ENCODE peak calls at places on chromosomes 5 and 9, in five cellular contexts. F, U, I, X and J are unnamed samples.

GRCh38 chr9:109182940-109183798 is 16.1 kb upstream of the FRRS1L start:
- DNase-seq in F (peak), U (no peak), I (peak), X (peak), J (peak)

GRCh38 chr5:175517824-175518450 is 39.6 kb downstream of the SFXN1 start:
- DNase-seq in F (no peak), U (no peak), I (peak), X (no peak), J (peak)

GRCh38 chr5:151115272-151115905 is 34.6 kb upstream of the TNIP1 start:
- DNase-seq in F (peak), U (no peak), I (peak), X (peak), J (peak)

GRCh38 chr9:93522736-93523135 is 53.6 kb upstream of the PHF2 start:
- DNase-seq in F (no peak), U (no peak), I (no peak), X (no peak), J (no peak)

GRCh38 chr9:92455217-92455616 is 27.1 kb downstream of the ASPN start:
- DNase-seq in F (peak), U (no peak), I (no peak), X (peak), J (peak)

GRCh38 chr5:83255268-83255667 is 177.9 kb downstream of the XRCC4 start:
- DNase-seq in F (peak), U (no peak), I (peak), X (no peak), J (no peak)

GRCh38 chr9:95970356-95970755 is 94.9 kb downstream of the ERCC6L2 start:
- DNase-seq in F (no peak), U (no peak), I (no peak), X (no peak), J (no peak)

GRCh38 chr5:119328753-119329602 is 26.8 kb upstream of the TNFAIP8 start:
- DNase-seq in F (no peak), U (no peak), I (peak), X (no peak), J (peak)

GRCh38 chr5:41270423-41271251 is 57.3 kb upstream of the C6 start:
- DNase-seq in F (peak), U (no peak), I (peak), X (peak), J (peak)

GRCh38 chr5:170475269-170476000 is 28.4 kb upstream of the KCNIP1 start:
- DNase-seq in F (no peak), U (no peak), I (no peak), X (no peak), J (no peak)

GRCh38 chr5:159602434-159602833 is 272.1 kb upstream of the IL12B start:
- DNase-seq in F (no peak), U (no peak), I (no peak), X (no peak), J (no peak)

GRCh38 chr5:29079771-29080170 is 2041.4 kb upstream of the CDH9 start:
- DNase-seq in F (peak), U (no peak), I (no peak), X (no peak), J (peak)

GRCh38 chr5:77144837-77145139 is 57.7 kb upstream of the ZBED3 start:
- DNase-seq in F (no peak), U (no peak), I (no peak), X (no peak), J (no peak)

GRCh38 chr9:72864327-72864726 is 88.5 kb downstream of the ALDH1A1 start:
- DNase-seq in F (no peak), U (no peak), I (no peak), X (no peak), J (no peak)

GRCh38 chr9:21810881-21811280 is 8.4 kb downstream of the MTAP start:
- DNase-seq in F (no peak), U (no peak), I (no peak), X (no peak), J (no peak)

GRCh38 chr5:59317772-59318205 is 575.7 kb downstream of the PDE4D start:
- DNase-seq in F (no peak), U (no peak), I (no peak), X (no peak), J (no peak)

GRCh38 chr5:91417219-91417618 is 34.1 kb upstream of the ARRDC3 start:
- DNase-seq in F (peak), U (no peak), I (peak), X (no peak), J (no peak)

GRCh38 chr9:127128341-127129072 is 6.1 kb upstream of the ANGPTL2 start:
- DNase-seq in F (no peak), U (no peak), I (peak), X (no peak), J (no peak)

GRCh38 chr9:92160786-92161185 is 45.6 kb upstream of the SPTLC1 start:
- DNase-seq in F (no peak), U (no peak), I (no peak), X (no peak), J (no peak)

GRCh38 chr5:116766470-116766947 is 191.9 kb upstream of the SEMA6A start:
- DNase-seq in F (peak), U (no peak), I (no peak), X (peak), J (no peak)

GRCh38 chr5:114380721-114381120 is 18.9 kb downstream of the KCNN2 start:
- DNase-seq in F (no peak), U (no peak), I (no peak), X (no peak), J (no peak)

GRCh38 chr5:113806250-113806649 is 292.8 kb downstream of the YTHDC2 start:
- DNase-seq in F (peak), U (no peak), I (peak), X (no peak), J (no peak)

GRCh38 chr9:89793124-89793495 is 188.3 kb downstream of the GADD45G start:
- DNase-seq in F (no peak), U (no peak), I (no peak), X (no peak), J (no peak)

GRCh38 chr9:109037946-109038345 is 24.6 kb upstream of the CTNNAL1 start:
- DNase-seq in F (no peak), U (no peak), I (no peak), X (no peak), J (no peak)

GRCh38 chr9:36328798-36329411 is 70.7 kb upstream of the GNE start:
- DNase-seq in F (peak), U (no peak), I (peak), X (peak), J (peak)

GRCh38 chr5:172887735-172888134 is 53.7 kb downstream of the ERGIC1 start:
- DNase-seq in F (no peak), U (no peak), I (peak), X (no peak), J (no peak)

GRCh38 chr5:111070272-111071134 is 1.0 kb upstream of the TSLP start:
- DNase-seq in F (no peak), U (no peak), I (no peak), X (no peak), J (peak)

GRCh38 chr5:98768160-98769005 is 5.1 kb upstream of the RGMB start:
- DNase-seq in F (peak), U (no peak), I (peak), X (peak), J (peak)

GRCh38 chr5:96079075-96079474 is 117.4 kb upstream of the ELL2 start:
- DNase-seq in F (peak), U (no peak), I (peak), X (peak), J (peak)

GRCh38 chr5:132310141-132310834 is 16.1 kb downstream of the SLC22A4 start:
- DNase-seq in F (no peak), U (no peak), I (no peak), X (no peak), J (no peak)

GRCh38 chr9:112013261-112013660 is 116.6 kb downstream of the UGCG start:
- DNase-seq in F (peak), U (no peak), I (no peak), X (no peak), J (no peak)

GRCh38 chr5:172313877-172314276 is 30.3 kb upstream of the UBTD2 start:
- DNase-seq in F (no peak), U (no peak), I (no peak), X (no peak), J (no peak)

GRCh38 chr9:109681301-109681700 is 98.7 kb upstream of the PALM2AKAP2 start:
- DNase-seq in F (no peak), U (no peak), I (no peak), X (no peak), J (no peak)

GRCh38 chr9:125435776-125436612 is 174.4 kb downstream of the GAPVD1 start:
- DNase-seq in F (no peak), U (no peak), I (no peak), X (no peak), J (no peak)

GRCh38 chr5:21701317-21701716 is 1151.8 kb downstream of the CDH12 start:
- DNase-seq in F (no peak), U (no peak), I (no peak), X (no peak), J (no peak)

DNA sequence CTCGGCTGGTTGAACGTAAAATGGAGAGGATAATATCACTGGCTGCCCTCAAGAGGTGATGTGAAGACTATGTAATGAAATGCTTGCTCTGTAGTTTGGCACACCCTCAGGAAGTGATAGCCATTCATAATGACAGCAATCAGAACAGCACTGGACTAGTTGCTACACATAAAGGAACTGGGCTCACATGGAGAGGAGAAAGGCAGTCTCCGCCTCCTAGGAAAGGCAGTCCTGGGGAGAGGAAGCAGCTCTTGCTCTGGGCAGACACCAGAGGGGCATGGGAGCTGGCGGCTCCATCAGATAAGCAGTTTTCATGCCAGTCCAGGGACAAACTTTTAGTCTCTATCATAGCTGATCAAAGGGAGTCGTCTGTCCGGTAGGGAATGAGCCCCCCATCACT is 46.9 kb downstream of the ARHGEF37 start:
- DNase-seq in F (no peak), U (no peak), I (no peak), X (no peak), J (no peak)
- TF ChIP-seq POLR2A in F (no peak), U (no peak), I (no peak), X (no peak), J (no peak)

DNA sequence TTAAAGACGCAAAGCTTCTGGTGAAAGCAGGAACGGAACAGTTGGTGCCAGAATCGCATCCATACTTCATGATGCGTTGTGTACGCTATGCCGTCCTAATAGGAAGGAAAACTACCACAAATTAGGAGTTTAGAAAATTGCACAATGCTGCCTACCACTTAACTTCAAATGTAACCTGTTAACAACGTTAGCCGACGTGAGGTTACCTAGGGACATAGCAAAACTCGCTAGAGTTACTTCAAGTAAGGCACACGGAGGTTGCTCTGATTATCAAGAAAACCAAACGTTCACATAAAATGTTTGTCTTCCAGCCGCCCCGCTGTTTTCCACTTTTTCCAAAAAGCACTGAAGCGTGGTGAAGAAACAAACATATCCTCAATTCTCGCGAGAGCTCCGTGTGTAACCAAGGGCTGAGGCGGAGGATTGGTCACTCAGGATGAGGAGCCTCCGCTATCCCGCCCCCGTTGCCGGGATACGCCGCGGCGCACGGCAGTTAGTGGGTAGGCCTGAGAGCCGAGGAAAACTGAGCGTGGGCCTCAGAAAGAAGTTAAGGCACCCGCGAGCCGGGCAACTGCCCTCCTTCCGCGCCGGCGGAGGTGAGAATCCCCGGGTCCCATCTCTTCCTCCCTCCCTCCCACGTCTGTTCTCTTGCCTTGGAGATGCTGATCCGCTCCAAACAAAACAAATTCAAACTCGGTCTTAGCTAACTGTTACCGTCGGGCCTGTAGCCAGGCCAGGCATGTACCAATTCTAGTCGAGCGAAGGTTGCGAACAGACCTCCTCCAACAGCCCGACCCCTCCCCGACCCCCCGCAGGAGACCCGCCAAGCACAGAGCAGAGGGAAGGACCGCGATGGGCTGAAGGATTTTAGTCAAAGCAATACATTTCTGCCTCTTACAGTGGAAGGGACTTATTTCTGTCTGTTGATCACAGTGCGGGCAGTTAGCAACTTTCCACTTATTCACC is at the start of gene IFT74:
- DNase-seq in F (peak), U (peak), I (peak), X (peak), J (peak)
- TF ChIP-seq POLR2A in F (peak), U (peak), I (peak), X (peak), J (peak)

DNA sequence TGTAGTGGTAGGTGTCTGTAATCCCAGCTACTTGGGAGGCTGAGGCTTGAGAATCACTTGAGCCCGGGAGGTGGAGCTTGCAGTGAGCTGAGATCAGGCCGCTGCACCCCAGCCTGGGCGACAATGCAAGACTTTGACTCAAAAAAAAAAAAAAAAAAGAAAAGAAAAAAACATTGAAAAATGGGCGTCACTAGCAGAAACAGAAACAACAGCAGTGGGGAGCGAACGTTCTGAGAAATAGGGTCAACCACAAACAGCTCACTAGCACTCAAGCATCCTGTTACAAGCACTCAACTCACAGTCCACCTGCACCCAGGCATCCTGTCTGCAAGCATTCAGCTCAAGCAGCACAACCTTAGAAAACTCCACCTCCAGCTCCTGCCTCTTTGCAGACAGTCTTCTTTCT is 17.2 kb downstream of the TRIM14 start:
- DNase-seq in F (peak), U (peak), I (peak), X (no peak), J (no peak)
- TF ChIP-seq POLR2A in F (no peak), U (no peak), I (no peak), X (no peak), J (no peak)

GRCh38 chr9:137195525-137196220 is 4.9 kb downstream of the TPRN start:
- DNase-seq in F (no peak), U (no peak), I (no peak), X (no peak), J (no peak)
- TF ChIP-seq POLR2A in F (no peak), U (no peak), I (no peak), X (no peak), J (no peak)

GRCh38 chr5:138464388-138465287 is 641 bp upstream of the EGR1 start:
- DNase-seq in F (peak), U (peak), I (peak), X (peak), J (peak)
- TF ChIP-seq POLR2A in F (peak), U (peak), I (no peak), X (peak), J (peak)

GRCh38 chr9:6007770-6008168 is 7.7 kb downstream of the RANBP6 start:
- DNase-seq in F (peak), U (peak), I (peak), X (peak), J (peak)
- TF ChIP-seq POLR2A in F (peak), U (no peak), I (no peak), X (peak), J (no peak)

GRCh38 chr9:137578518-137579258 is at the start of gene DPH7:
- DNase-seq in F (peak), U (peak), I (peak), X (peak), J (peak)
- TF ChIP-seq POLR2A in F (peak), U (peak), I (no peak), X (peak), J (peak)

GRCh38 chr5:539469-540214 is 15.4 kb upstream of the SLC9A3 start:
- DNase-seq in F (no peak), U (no peak), I (no peak), X (no peak), J (no peak)

GRCh38 chr5:538801-539468 is 14.7 kb upstream of the SLC9A3 start:
- DNase-seq in F (no peak), U (no peak), I (no peak), X (no peak), J (no peak)

GRCh38 chr5:537098-537497 is 12.8 kb upstream of the SLC9A3 start:
- DNase-seq in F (no peak), U (no peak), I (no peak), X (no peak), J (no peak)

GRCh38 chr5:537621-538071 is 13.4 kb upstream of the SLC9A3 start:
- DNase-seq in F (no peak), U (no peak), I (no peak), X (no peak), J (no peak)

DNA sequence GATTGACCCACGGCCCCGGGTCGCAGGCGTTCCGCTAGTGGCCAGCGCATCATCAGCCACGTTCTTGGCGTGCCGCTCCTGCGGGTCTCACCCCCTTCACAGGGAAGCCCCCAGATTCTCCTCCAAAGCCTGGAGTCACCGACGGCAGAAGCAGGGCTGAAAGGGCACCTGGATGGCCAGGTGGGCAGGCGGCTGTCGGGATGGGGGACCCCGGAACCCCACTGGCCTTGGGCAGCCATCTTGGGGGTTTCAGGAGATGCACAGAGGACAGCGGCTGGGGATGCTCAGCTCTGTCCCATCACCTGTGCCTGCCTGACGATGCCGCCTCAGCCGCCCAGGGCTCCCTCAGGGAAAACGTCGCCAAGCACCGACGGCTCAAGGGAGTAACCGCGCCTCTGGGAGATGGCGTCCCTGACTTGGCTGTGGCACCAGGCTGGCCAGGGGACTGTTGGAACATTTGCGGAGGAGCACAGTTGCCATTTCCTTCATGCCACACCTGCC is 14.1 kb upstream of the SLC9A3 start:
- DNase-seq in F (no peak), U (no peak), I (no peak), X (no peak), J (no peak)
- TF ChIP-seq POLR2A in F (no peak), U (no peak), I (no peak), X (no peak), J (no peak)

DNA sequence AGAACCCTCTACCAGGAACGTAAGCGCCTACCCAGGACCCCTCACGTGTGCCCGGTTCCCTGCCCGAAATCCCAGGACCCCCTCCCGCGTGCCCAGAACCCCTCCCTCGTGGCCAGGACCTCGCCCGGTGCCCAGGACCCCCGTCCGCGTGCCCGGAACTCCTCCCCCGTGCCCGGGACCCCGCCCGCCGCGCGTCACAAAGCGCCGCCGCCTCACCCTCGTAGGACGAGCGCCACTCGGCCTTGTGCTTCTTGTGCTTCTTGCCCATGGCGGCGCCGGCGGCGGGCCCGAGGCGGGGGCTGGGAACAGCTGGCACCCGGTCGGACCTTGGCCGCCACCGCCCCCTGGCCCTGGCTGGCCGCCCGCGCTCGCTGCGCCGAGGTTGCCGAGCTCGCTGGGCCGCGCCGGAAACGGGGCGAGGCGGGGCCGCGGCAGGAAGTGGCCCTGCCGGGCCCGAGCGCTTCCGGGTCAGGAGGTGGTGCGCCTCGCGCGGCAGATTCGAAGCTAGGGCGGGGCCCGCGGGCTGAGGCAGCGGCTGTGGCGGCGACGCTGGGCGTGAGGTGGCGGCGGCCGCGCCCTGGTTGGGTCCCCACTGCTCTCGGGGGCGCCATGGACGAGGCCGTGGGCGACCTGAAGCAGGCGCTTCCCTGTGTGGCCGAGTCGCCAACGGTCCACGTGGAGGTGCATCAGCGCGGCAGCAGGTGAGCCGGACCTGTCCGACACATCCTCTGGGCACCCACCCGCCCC is at the start of the genes BRD9 and TRIP13:
- DNase-seq in F (peak), U (peak), I (peak), X (peak), J (peak)
- TF ChIP-seq POLR2A in F (peak), U (no peak), I (peak), X (peak), J (peak)